ENCODE peak calls at places on chromosomes 16 and 17, in four cellular contexts. One of them, this sample, is unnamed.
A peak's percentile ranks its signal among the peaks of the same experiment; 100 is the strongest.

GRCh38 chr16:14489460-14489859 is 140.6 kb downstream of the PARN start:
- DNase-seq in mammary epithelial cell: no peak
- DNase-seq in neural progenitor cell: peak; percentile 58
- DNase-seq in heart left ventricle: no peak
- DNase-seq in this sample: no peak

GRCh38 chr17:40283662-40284061 is 4.0 kb upstream of the CDC6 start:
- DNase-seq in mammary epithelial cell: peak; percentile 97
- DNase-seq in neural progenitor cell: no peak
- DNase-seq in heart left ventricle: no peak
- DNase-seq in this sample: no peak

GRCh38 chr16:17448640-17449638 is 21.8 kb downstream of the XYLT1 start:
- DNase-seq in mammary epithelial cell: no peak
- DNase-seq in neural progenitor cell: no peak
- DNase-seq in heart left ventricle: peak; percentile 44
- DNase-seq in this sample: no peak

GRCh38 chr16:8740775-8741355 is 56.6 kb downstream of the TMEM186 start:
- DNase-seq in mammary epithelial cell: no peak
- DNase-seq in neural progenitor cell: no peak
- DNase-seq in heart left ventricle: peak; percentile 31
- DNase-seq in this sample: no peak

GRCh38 chr16:29943846-29944669 is 17.8 kb upstream of the TMEM219 start:
- DNase-seq in mammary epithelial cell: peak; percentile 97
- DNase-seq in neural progenitor cell: peak; percentile 51
- DNase-seq in heart left ventricle: no peak
- DNase-seq in this sample: no peak

GRCh38 chr17:9928601-9929341 is 23.7 kb upstream of the RCVRN start:
- DNase-seq in mammary epithelial cell: no peak
- DNase-seq in neural progenitor cell: peak; percentile 81
- DNase-seq in heart left ventricle: no peak
- DNase-seq in this sample: no peak

GRCh38 chr17:40602445-40603443 is 37.5 kb upstream of the CCR7 start:
- DNase-seq in mammary epithelial cell: no peak
- DNase-seq in neural progenitor cell: no peak
- DNase-seq in heart left ventricle: no peak
- DNase-seq in this sample: no peak

GRCh38 chr17:62687997-62688396 is 60.5 kb downstream of the MRC2 start:
- DNase-seq in mammary epithelial cell: no peak
- DNase-seq in neural progenitor cell: no peak
- DNase-seq in heart left ventricle: no peak
- DNase-seq in this sample: no peak

GRCh38 chr17:73334771-73335513 is 23.1 kb upstream of the CDC42EP4 start:
- DNase-seq in mammary epithelial cell: peak; percentile 39
- DNase-seq in neural progenitor cell: no peak
- DNase-seq in heart left ventricle: no peak
- DNase-seq in this sample: no peak

GRCh38 chr16:67865318-67865717 is 7.5 kb upstream of the EDC4 start:
- DNase-seq in mammary epithelial cell: peak; percentile 34
- DNase-seq in neural progenitor cell: peak; percentile 61
- DNase-seq in heart left ventricle: no peak
- DNase-seq in this sample: no peak

GRCh38 chr16:17026600-17027242 is 444.0 kb downstream of the XYLT1 start:
- DNase-seq in mammary epithelial cell: no peak
- DNase-seq in neural progenitor cell: no peak
- DNase-seq in heart left ventricle: no peak
- DNase-seq in this sample: no peak

GRCh38 chr17:6454495-6455320 is 10.5 kb downstream of the PIMREG start:
- DNase-seq in mammary epithelial cell: no peak
- DNase-seq in neural progenitor cell: peak; percentile 60
- DNase-seq in heart left ventricle: no peak
- DNase-seq in this sample: no peak

GRCh38 chr17:37220609-37220953 is 155.2 kb upstream of the C17orf78 start:
- DNase-seq in mammary epithelial cell: no peak
- DNase-seq in neural progenitor cell: peak; percentile 57
- DNase-seq in heart left ventricle: no peak
- DNase-seq in this sample: no peak

GRCh38 chr16:50692999-50693781 is at the start of gene NOD2:
- DNase-seq in mammary epithelial cell: no peak
- DNase-seq in neural progenitor cell: peak; percentile 63
- DNase-seq in heart left ventricle: no peak
- DNase-seq in this sample: no peak

GRCh38 chr16:88532434-88533241 is 37.6 kb upstream of the ZC3H18 start:
- DNase-seq in mammary epithelial cell: no peak
- DNase-seq in neural progenitor cell: no peak
- DNase-seq in heart left ventricle: no peak
- DNase-seq in this sample: no peak

GRCh38 chr17:66955821-66956220 is 8.7 kb upstream of the CACNG4 start:
- DNase-seq in mammary epithelial cell: no peak
- DNase-seq in neural progenitor cell: no peak
- DNase-seq in heart left ventricle: no peak
- DNase-seq in this sample: no peak
- H3K36me3 ChIP-seq in mammary epithelial cell: no peaks in the 10 kb centered on the region
- H3K36me3 ChIP-seq in neural progenitor cell: no peaks in the 10 kb centered on the region
- H3K36me3 ChIP-seq in heart left ventricle: no peaks in the 10 kb centered on the region
- H3K36me3 ChIP-seq in this sample: no peaks in the 10 kb centered on the region

GRCh38 chr17:78148286-78149016 is 2.3 kb downstream of the C17orf99 start:
- DNase-seq in mammary epithelial cell: no peak
- DNase-seq in neural progenitor cell: no peak
- DNase-seq in heart left ventricle: no peak
- DNase-seq in this sample: no peak

GRCh38 chr17:78146881-78147280 is 696 bp downstream of the C17orf99 start:
- DNase-seq in mammary epithelial cell: no peak
- DNase-seq in neural progenitor cell: no peak
- DNase-seq in heart left ventricle: no peak
- DNase-seq in this sample: no peak

GRCh38 chr17:78146471-78146869 is 285 bp downstream of the C17orf99 start:
- DNase-seq in mammary epithelial cell: no peak
- DNase-seq in neural progenitor cell: no peak
- DNase-seq in heart left ventricle: no peak
- DNase-seq in this sample: no peak

GRCh38 chr17:78144736-78145641 is 1.2 kb upstream of the C17orf99 start:
- DNase-seq in mammary epithelial cell: no peak
- DNase-seq in neural progenitor cell: no peak
- DNase-seq in heart left ventricle: no peak
- DNase-seq in this sample: no peak

DNA sequence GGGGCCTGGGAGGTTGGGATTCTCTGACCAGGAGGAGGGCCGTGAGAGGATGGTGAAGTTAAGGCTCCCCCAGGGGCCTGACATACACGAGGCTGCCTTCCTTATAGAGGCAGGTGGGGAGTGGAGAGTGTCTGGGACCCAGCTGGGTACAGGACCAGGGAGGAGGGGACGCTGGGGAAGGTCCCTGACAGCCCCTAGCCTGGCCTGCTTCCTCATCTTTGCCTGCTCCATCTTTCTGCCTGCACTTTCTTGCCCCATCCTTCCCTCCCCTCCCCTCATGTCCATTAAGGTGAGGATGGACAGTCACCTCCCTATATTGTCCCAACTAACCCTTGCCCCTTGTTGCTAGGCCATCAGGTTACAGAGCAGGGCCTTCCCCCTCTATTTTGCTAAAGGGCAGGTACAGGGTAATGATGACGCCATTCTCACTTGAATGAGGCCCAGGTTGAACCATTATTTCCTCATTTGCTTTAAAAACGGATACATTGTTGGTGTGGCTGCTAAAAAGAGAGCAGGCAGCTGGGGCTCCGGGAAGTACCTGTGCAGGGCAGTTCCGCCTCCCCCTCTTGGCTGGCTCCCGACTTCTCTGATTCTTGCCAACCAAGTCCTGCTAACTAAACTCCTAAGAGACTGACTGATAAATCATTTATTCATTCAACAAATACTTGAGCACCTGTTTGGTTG is 1.3 kb downstream of the C17orf99 start:
- DNase-seq in mammary epithelial cell: no peak
- DNase-seq in neural progenitor cell: no peak
- DNase-seq in heart left ventricle: no peak
- DNase-seq in this sample: no peak
- TF ChIP-seq CTCF in mammary epithelial cell: no peak
- TF ChIP-seq CTCF in neural progenitor cell: no peak
- TF ChIP-seq CTCF in heart left ventricle: no peak
- TF ChIP-seq CTCF in this sample: no peak

GRCh38 chr16:19137201-19137601 is 23.4 kb downstream of the ITPRIPL2 start:
- DNase-seq in mammary epithelial cell: no peak
- DNase-seq in neural progenitor cell: no peak
- DNase-seq in heart left ventricle: no peak
- DNase-seq in this sample: no peak

GRCh38 chr16:19137621-19138128 is 23.9 kb downstream of the ITPRIPL2 start:
- DNase-seq in mammary epithelial cell: no peak
- DNase-seq in neural progenitor cell: no peak
- DNase-seq in heart left ventricle: no peak
- DNase-seq in this sample: no peak

GRCh38 chr16:19135201-19135838 is 21.6 kb downstream of the ITPRIPL2 start:
- DNase-seq in mammary epithelial cell: no peak
- DNase-seq in neural progenitor cell: no peak
- DNase-seq in heart left ventricle: no peak
- DNase-seq in this sample: no peak

GRCh38 chr16:19135896-19136438 is 22.2 kb downstream of the ITPRIPL2 start:
- DNase-seq in mammary epithelial cell: peak; percentile 64
- DNase-seq in neural progenitor cell: no peak
- DNase-seq in heart left ventricle: no peak
- DNase-seq in this sample: no peak

DNA sequence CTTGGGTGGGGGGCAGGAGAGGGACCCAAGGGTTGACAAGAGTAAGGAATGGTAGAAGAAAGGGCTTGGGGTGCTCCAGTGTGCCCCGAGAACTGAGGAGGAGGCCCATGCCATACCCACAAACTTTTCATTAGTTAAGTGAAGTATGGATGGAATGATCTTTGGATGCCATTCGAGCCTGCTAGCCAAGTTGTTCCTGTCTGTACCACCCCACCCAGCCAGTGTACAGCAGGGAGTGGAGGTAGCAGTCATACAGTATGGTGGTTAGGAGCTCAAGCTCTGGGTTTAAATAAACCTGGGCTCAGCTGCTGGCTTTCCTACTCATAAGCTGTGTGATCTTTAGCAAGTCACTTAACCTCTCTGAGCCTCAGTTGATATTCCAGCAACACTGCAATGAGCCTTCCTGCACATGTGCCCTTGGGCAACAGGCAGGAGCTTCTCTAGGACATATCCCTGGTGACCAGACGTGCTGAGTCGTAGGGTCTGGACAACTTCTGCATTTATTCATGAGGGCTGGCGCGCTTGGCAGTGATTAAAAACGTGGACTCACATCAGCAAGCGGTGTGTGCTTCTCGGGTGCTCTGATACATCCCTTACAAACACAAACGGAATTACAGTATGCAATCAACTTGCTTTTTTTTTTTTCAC is 22.9 kb downstream of the ITPRIPL2 start:
- DNase-seq in mammary epithelial cell: peak; percentile 22
- DNase-seq in neural progenitor cell: no peak
- DNase-seq in heart left ventricle: no peak
- DNase-seq in this sample: no peak
- H3K4me1 ChIP-seq in mammary epithelial cell: peaks cover 39% of the 10 kb centered on the region
- H3K4me1 ChIP-seq in neural progenitor cell: peaks cover 6% of the 10 kb centered on the region
- H3K4me1 ChIP-seq in heart left ventricle: peaks cover 49% of the 10 kb centered on the region
- H3K4me1 ChIP-seq in this sample: no peaks in the 10 kb centered on the region

GRCh38 chr16:1634541-1634940 is 22.4 kb downstream of the CRAMP1 start:
- DNase-seq in mammary epithelial cell: no peak
- DNase-seq in neural progenitor cell: no peak
- DNase-seq in heart left ventricle: no peak
- DNase-seq in this sample: no peak
- H3K36me3 ChIP-seq in mammary epithelial cell: peaks cover 21% of the 10 kb centered on the region
- H3K36me3 ChIP-seq in neural progenitor cell: no peaks in the 10 kb centered on the region
- H3K36me3 ChIP-seq in heart left ventricle: peaks cover 100% of the 10 kb centered on the region
- H3K36me3 ChIP-seq in this sample: peaks cover 82% of the 10 kb centered on the region

DNA sequence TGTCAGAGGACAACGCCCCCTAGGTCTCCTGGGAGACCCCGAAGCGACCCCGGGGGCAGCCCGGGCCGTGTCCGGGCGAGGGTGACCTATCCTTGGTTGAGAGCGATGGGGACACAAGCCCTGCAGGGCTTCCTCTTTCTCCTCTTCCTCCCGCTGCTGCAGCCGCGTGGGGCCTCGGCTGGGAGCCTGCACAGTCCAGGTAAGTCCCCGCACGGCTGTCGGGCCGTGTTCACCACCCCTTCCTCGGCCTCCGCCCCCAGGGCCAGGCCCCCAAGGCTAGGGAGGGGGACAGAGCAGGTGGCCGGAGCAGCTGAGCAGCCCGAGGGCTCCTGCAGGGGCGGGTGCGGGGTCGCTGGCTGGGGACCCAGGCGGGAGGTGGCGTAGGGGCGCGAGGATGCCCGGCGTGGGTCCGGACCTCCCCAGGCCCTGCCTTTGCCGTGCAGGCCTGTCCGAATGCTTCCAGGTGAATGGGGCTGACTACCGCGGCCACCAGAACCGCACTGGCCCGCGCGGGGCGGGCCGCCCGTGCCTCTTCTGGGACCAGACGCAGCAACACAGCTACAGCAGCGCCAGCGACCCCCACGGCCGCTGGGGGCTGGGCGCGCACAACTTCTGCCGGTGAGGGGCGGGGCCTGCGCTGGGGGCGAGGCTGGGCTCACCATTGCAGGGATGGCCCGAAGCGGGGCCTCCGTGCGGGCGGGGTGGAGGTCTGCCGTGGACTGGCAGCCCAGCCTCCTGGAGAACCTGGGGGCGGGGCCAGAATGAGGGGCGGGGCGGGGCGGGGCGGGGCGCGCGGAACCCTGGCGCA is 545 bp downstream of the KREMEN2 start:
- DNase-seq in mammary epithelial cell: peak; percentile 70
- DNase-seq in neural progenitor cell: peak; percentile 96
- DNase-seq in heart left ventricle: peak; percentile 28
- DNase-seq in this sample: no peak
- TF ChIP-seq CTCF in mammary epithelial cell: no peak
- TF ChIP-seq CTCF in neural progenitor cell: no peak
- TF ChIP-seq CTCF in heart left ventricle: no peak
- TF ChIP-seq CTCF in this sample: no peak

GRCh38 chr16:57675752-57676623 is 7.9 kb downstream of the ADGRG3 start:
- DNase-seq in mammary epithelial cell: no peak
- DNase-seq in neural progenitor cell: peak; percentile 65
- DNase-seq in heart left ventricle: peak; percentile 33
- DNase-seq in this sample: no peak
- H3K4me1 ChIP-seq in mammary epithelial cell: peaks cover 3% of the 10 kb centered on the region
- H3K4me1 ChIP-seq in neural progenitor cell: peaks cover 19% of the 10 kb centered on the region
- H3K4me1 ChIP-seq in heart left ventricle: peaks cover 5% of the 10 kb centered on the region
- H3K4me1 ChIP-seq in this sample: no peaks in the 10 kb centered on the region

GRCh38 chr17:75099881-75100595 is 9.7 kb upstream of the ARMC7 start:
- DNase-seq in mammary epithelial cell: no peak
- DNase-seq in neural progenitor cell: no peak
- DNase-seq in heart left ventricle: no peak
- DNase-seq in this sample: no peak
- H3K36me3 ChIP-seq in mammary epithelial cell: no peaks in the 10 kb centered on the region
- H3K36me3 ChIP-seq in neural progenitor cell: no peaks in the 10 kb centered on the region
- H3K36me3 ChIP-seq in heart left ventricle: peaks cover 30% of the 10 kb centered on the region
- H3K36me3 ChIP-seq in this sample: no peaks in the 10 kb centered on the region